ENCODE peak calls at places on chromosomes 11 and 22, in eight cellular contexts. S is AG08395; C is EL; J is right lobe of liver; B is activated CD4-positive, alpha-beta T cell treated with anti-CD3 and anti-CD28 coated beads, Interleukin-2, amount 50 U/mL, for 48 hours; X is NCI-H345; Q is H4; P is AG10803. O is an unnamed sample.

GRCh38 chr22:46044718-46045458 is 67.9 kb upstream of the WNT7B start:
- DNase-seq in S (no peak), C (peak), J (peak), B (no peak), X (no peak), Q (no peak), P (no peak), O (peak)

GRCh38 chr11:129075757-129076156 is 116.4 kb downstream of the ARHGAP32 start:
- DNase-seq in S (no peak), C (no peak), J (no peak), B (no peak), X (no peak), Q (no peak), P (no peak), O (no peak)

GRCh38 chr11:76610871-76611475 is 59.6 kb downstream of the LRRC32 start:
- DNase-seq in S (no peak), C (no peak), J (no peak), B (no peak), X (peak), Q (no peak), P (no peak), O (no peak)

GRCh38 chr22:19816372-19817119 is 38.1 kb downstream of the GNB1L start:
- DNase-seq in S (no peak), C (no peak), J (no peak), B (no peak), X (no peak), Q (no peak), P (no peak), O (no peak)

GRCh38 chr22:49317369-49317768 is 510.3 kb downstream of the BRD1 start:
- DNase-seq in S (no peak), C (no peak), J (no peak), B (no peak), X (no peak), Q (no peak), P (no peak), O (no peak)

GRCh38 chr22:32788884-32789624 is 12.5 kb upstream of the TIMP3 start:
- DNase-seq in S (peak), C (peak), J (no peak), B (no peak), X (no peak), Q (no peak), P (peak), O (no peak)

GRCh38 chr11:119262668-119263351 is 54.1 kb downstream of the MCAM start:
- DNase-seq in S (peak), C (peak), J (no peak), B (no peak), X (no peak), Q (no peak), P (peak), O (peak)

GRCh38 chr11:102293873-102294601 is 23.2 kb upstream of the BIRC3 start:
- DNase-seq in S (peak), C (peak), J (no peak), B (no peak), X (peak), Q (peak), P (peak), O (peak)

GRCh38 chr22:46331496-46331895 is 4.0 kb upstream of the TRMU start:
- DNase-seq in S (no peak), C (no peak), J (no peak), B (no peak), X (no peak), Q (no peak), P (no peak), O (no peak)

GRCh38 chr11:87258171-87258833 is 220.6 kb downstream of the TMEM135 start:
- DNase-seq in S (no peak), C (no peak), J (no peak), B (no peak), X (no peak), Q (no peak), P (no peak), O (no peak)

GRCh38 chr11:112797653-112798293 is 163.4 kb upstream of the NCAM1 start:
- DNase-seq in S (peak), C (no peak), J (no peak), B (peak), X (no peak), Q (peak), P (peak), O (peak)

GRCh38 chr11:60183595-60184201 is 815 bp upstream of the MS4A6A start:
- DNase-seq in S (no peak), C (no peak), J (no peak), B (no peak), X (no peak), Q (no peak), P (no peak), O (no peak)

GRCh38 chr11:6468712-6469495 is 4.8 kb downstream of the TRIM3 start:
- DNase-seq in S (peak), C (peak), J (peak), B (peak), X (peak), Q (peak), P (peak), O (peak)

GRCh38 chr11:65927904-65928397 is 8.7 kb downstream of the DRAP1 start:
- DNase-seq in S (no peak), C (no peak), J (no peak), B (peak), X (no peak), Q (no peak), P (peak), O (no peak)

GRCh38 chr22:46067159-46068111 is 82.9 kb upstream of the PPARA start:
- DNase-seq in S (no peak), C (peak), J (peak), B (no peak), X (peak), Q (no peak), P (peak), O (no peak)

GRCh38 chr11:45811571-45812290 is 6.8 kb downstream of the SLC35C1 start:
- DNase-seq in S (no peak), C (no peak), J (no peak), B (no peak), X (no peak), Q (no peak), P (no peak), O (no peak)

GRCh38 chr22:23054531-23055257 is 15.6 kb upstream of the GNAZ start:
- DNase-seq in S (no peak), C (no peak), J (no peak), B (no peak), X (no peak), Q (no peak), P (no peak), O (no peak)

GRCh38 chr11:117826360-117826635 is 1.8 kb upstream of the FXYD2 start:
- DNase-seq in S (no peak), C (no peak), J (no peak), B (no peak), X (no peak), Q (no peak), P (no peak), O (no peak)

GRCh38 chr11:12223771-12224536 is 113.6 kb downstream of the MICAL2 start:
- DNase-seq in S (no peak), C (no peak), J (no peak), B (no peak), X (no peak), Q (peak), P (no peak), O (no peak)

GRCh38 chr11:10503217-10503616 is 37.8 kb downstream of the RNF141 start:
- DNase-seq in S (no peak), C (no peak), J (no peak), B (no peak), X (no peak), Q (no peak), P (no peak), O (no peak)

GRCh38 chr11:9732453-9732852 is 68.6 kb downstream of the SWAP70 start:
- DNase-seq in S (no peak), C (no peak), J (no peak), B (no peak), X (no peak), Q (no peak), P (no peak), O (no peak)

GRCh38 chr11:46381836-46382643 is 571 bp downstream of the MDK start:
- DNase-seq in S (no peak), C (peak), J (no peak), B (peak), X (peak), Q (no peak), P (no peak), O (no peak)

GRCh38 chr11:130675917-130676316 is 227.5 kb downstream of the ADAMTS15 start:
- DNase-seq in S (no peak), C (no peak), J (no peak), B (no peak), X (no peak), Q (no peak), P (peak), O (no peak)

GRCh38 chr22:40009231-40009769 is 14.5 kb downstream of the FAM83F start:
- DNase-seq in S (no peak), C (no peak), J (no peak), B (no peak), X (no peak), Q (no peak), P (no peak), O (no peak)

GRCh38 chr11:100788561-100788960 is 101.5 kb downstream of the ARHGAP42 start:
- DNase-seq in S (no peak), C (no peak), J (no peak), B (no peak), X (no peak), Q (no peak), P (no peak), O (no peak)

GRCh38 chr22:36065775-36066544 is 37.3 kb upstream of the RBFOX2 start:
- DNase-seq in S (peak), C (peak), J (peak), B (peak), X (peak), Q (peak), P (peak), O (peak)

GRCh38 chr11:116244425-116244824 is 528.4 kb downstream of the BUD13 start:
- DNase-seq in S (no peak), C (no peak), J (no peak), B (no peak), X (no peak), Q (no peak), P (no peak), O (no peak)

GRCh38 chr11:708511-708910 is 2.5 kb downstream of the EPS8L2 start:
- DNase-seq in S (no peak), C (no peak), J (peak), B (no peak), X (no peak), Q (no peak), P (no peak), O (no peak)

GRCh38 chr11:75408852-75409219 is 9.5 kb downstream of the RPS3 start:
- DNase-seq in S (no peak), C (no peak), J (no peak), B (no peak), X (no peak), Q (no peak), P (no peak), O (peak)

GRCh38 chr11:21476588-21476987 is 716.3 kb upstream of the ANO5 start:
- DNase-seq in S (no peak), C (no peak), J (no peak), B (no peak), X (no peak), Q (no peak), P (no peak), O (no peak)

GRCh38 chr22:42654696-42655095 is 5.5 kb upstream of the CYB5R3 start:
- DNase-seq in S (no peak), C (no peak), J (no peak), B (no peak), X (no peak), Q (no peak), P (no peak), O (no peak)

GRCh38 chr11:57474017-57474750 is 13.9 kb downstream of the RTN4RL2 start:
- DNase-seq in S (peak), C (no peak), J (no peak), B (peak), X (no peak), Q (no peak), P (no peak), O (no peak)